ENCODE peak calls at places on chromosome 20, in four cellular contexts. W, J, Y and X are unnamed samples.

GRCh38 chr20:48489656-48490055 is 338.1 kb downstream of the PREX1 start:
- DNase-seq in W (no peak), J (no peak), Y (no peak), X (peak)

GRCh38 chr20:50348118-50348517 is 157.5 kb downstream of the CEBPB start:
- DNase-seq in W (no peak), J (no peak), Y (no peak), X (peak)

GRCh38 chr20:36092424-36093024 is 62.0 kb upstream of the EPB41L1 start:
- DNase-seq in W (no peak), J (no peak), Y (no peak), X (peak)

GRCh38 chr20:63590218-63591146 is 16.4 kb upstream of the HELZ2 start:
- DNase-seq in W (no peak), J (no peak), Y (no peak), X (no peak)

GRCh38 chr20:53842301-53843099 is 227.9 kb downstream of the BCAS1 start:
- DNase-seq in W (no peak), J (no peak), Y (no peak), X (no peak)

GRCh38 chr20:62367136-62367482 is at the start of gene LAMA5:
- DNase-seq in W (no peak), J (peak), Y (no peak), X (no peak)

GRCh38 chr20:15100506-15101160 is 763.2 kb upstream of the FLRT3 start:
- DNase-seq in W (peak), J (no peak), Y (no peak), X (no peak)

GRCh38 chr20:45058168-45058850 is 42.6 kb downstream of the KCNS1 start:
- DNase-seq in W (no peak), J (no peak), Y (no peak), X (no peak)